ENCODE peak calls at places on chromosomes 5 and 9, in eight cellular contexts. Y is AG04450; B is endodermal cell; C is AG09319; N is EL; I is GM12865; P is NCI-H524; T is stimulated activated CD8-positive, alpha-beta memory T cell treated with anti-CD3 and anti-CD28 coated beads, Interleukin-2, amount 100 ng/mL, for 48 hours. M is an unnamed sample.

GRCh38 chr5:138466058-138466899 is 1.0 kb downstream of the EGR1 start:
- DNase-seq in Y (peak), B (no peak), C (peak), N (peak), I (peak), P (peak), T (no peak), M (peak)

GRCh38 chr5:20949636-20950035 is 961.6 kb upstream of the CDH18 start:
- DNase-seq in Y (no peak), B (no peak), C (no peak), N (no peak), I (no peak), P (no peak), T (no peak), M (no peak)

GRCh38 chr5:157336423-157336744 is 70.5 kb downstream of the CYFIP2 start:
- DNase-seq in Y (no peak), B (no peak), C (no peak), N (no peak), I (no peak), P (no peak), T (no peak), M (peak)

GRCh38 chr5:172956936-172957335 is 2.3 kb upstream of the RPL26L1 start:
- DNase-seq in Y (no peak), B (no peak), C (no peak), N (peak), I (no peak), P (no peak), T (no peak), M (no peak)

GRCh38 chr9:123263227-123263626 is 5.2 kb downstream of the STRBP start:
- DNase-seq in Y (no peak), B (no peak), C (no peak), N (no peak), I (no peak), P (no peak), T (no peak), M (no peak)

GRCh38 chr5:166625210-166625865 is 1666.1 kb upstream of the WWC1 start:
- DNase-seq in Y (no peak), B (no peak), C (no peak), N (no peak), I (no peak), P (no peak), T (no peak), M (peak)

GRCh38 chr5:38831909-38832308 is 13.9 kb upstream of the OSMR start:
- DNase-seq in Y (no peak), B (peak), C (no peak), N (peak), I (peak), P (peak), T (no peak), M (peak)

GRCh38 chr5:15943487-15943886 is 236.1 kb downstream of the MARCHF11 start:
- DNase-seq in Y (no peak), B (no peak), C (no peak), N (peak), I (no peak), P (no peak), T (no peak), M (no peak)

GRCh38 chr9:19101203-19101602 is 1.5 kb downstream of the HAUS6 start:
- DNase-seq in Y (no peak), B (no peak), C (no peak), N (no peak), I (no peak), P (no peak), T (no peak), M (no peak)

GRCh38 chr5:122500245-122501086 is 188.4 kb downstream of the SNCAIP start:
- DNase-seq in Y (peak), B (peak), C (no peak), N (peak), I (peak), P (peak), T (no peak), M (peak)

GRCh38 chr9:133497443-133497842 is 18.5 kb upstream of the SLC2A6 start:
- DNase-seq in Y (no peak), B (no peak), C (no peak), N (no peak), I (no peak), P (no peak), T (no peak), M (no peak)

GRCh38 chr9:135555203-135555602 is 6.4 kb upstream of the PAEP start:
- DNase-seq in Y (no peak), B (no peak), C (no peak), N (no peak), I (no peak), P (no peak), T (no peak), M (no peak)

GRCh38 chr9:6383551-6384225 is 29.3 kb upstream of the UHRF2 start:
- DNase-seq in Y (peak), B (no peak), C (peak), N (peak), I (no peak), P (no peak), T (no peak), M (no peak)

GRCh38 chr5:38420691-38421395 is 135.6 kb downstream of the LIFR start:
- DNase-seq in Y (peak), B (peak), C (no peak), N (peak), I (peak), P (peak), T (no peak), M (peak)

GRCh38 chr5:122965111-122965510 is 71.4 kb downstream of the PPIC start:
- DNase-seq in Y (no peak), B (no peak), C (no peak), N (no peak), I (no peak), P (peak), T (no peak), M (no peak)

GRCh38 chr5:13692172-13692571 is 252.3 kb downstream of the DNAH5 start:
- DNase-seq in Y (no peak), B (no peak), C (no peak), N (no peak), I (no peak), P (no peak), T (no peak), M (no peak)

GRCh38 chr5:13910227-13910626 is 34.3 kb downstream of the DNAH5 start:
- DNase-seq in Y (no peak), B (no peak), C (no peak), N (no peak), I (no peak), P (no peak), T (no peak), M (no peak)

GRCh38 chr5:174601937-174602336 is 122.4 kb upstream of the MSX2 start:
- DNase-seq in Y (no peak), B (no peak), C (no peak), N (peak), I (no peak), P (no peak), T (no peak), M (no peak)

GRCh38 chr5:144467795-144468194 is 297.1 kb downstream of the KCTD16 start:
- DNase-seq in Y (peak), B (peak), C (no peak), N (peak), I (no peak), P (peak), T (no peak), M (peak)

GRCh38 chr9:83986765-83987401 is 6.3 kb downstream of the RMI1 start:
- DNase-seq in Y (no peak), B (no peak), C (no peak), N (peak), I (no peak), P (no peak), T (no peak), M (no peak)

GRCh38 chr9:34684145-34684544 is 6.9 kb downstream of the CCL19 start:
- DNase-seq in Y (no peak), B (no peak), C (no peak), N (no peak), I (peak), P (no peak), T (no peak), M (no peak)

GRCh38 chr9:137224850-137225694 is at the start of gene CYSRT1:
- DNase-seq in Y (no peak), B (no peak), C (no peak), N (no peak), I (no peak), P (no peak), T (no peak), M (no peak)

GRCh38 chr5:177299711-177300110 is 3.8 kb downstream of the RAB24 start:
- DNase-seq in Y (no peak), B (no peak), C (no peak), N (no peak), I (no peak), P (no peak), T (no peak), M (no peak)

GRCh38 chr5:75465480-75465879 is 45.9 kb downstream of the CERT1 start:
- DNase-seq in Y (no peak), B (no peak), C (no peak), N (no peak), I (no peak), P (no peak), T (no peak), M (no peak)

GRCh38 chr5:135041726-135042125 is 7.7 kb upstream of the PITX1 start:
- DNase-seq in Y (no peak), B (no peak), C (no peak), N (no peak), I (no peak), P (no peak), T (no peak), M (no peak)

GRCh38 chr9:98226516-98226915 is 28.9 kb downstream of the TBC1D2 start:
- DNase-seq in Y (no peak), B (no peak), C (peak), N (no peak), I (no peak), P (no peak), T (no peak), M (no peak)

GRCh38 chr5:145218982-145219381 is 616.2 kb downstream of the PRELID2 start:
- DNase-seq in Y (no peak), B (no peak), C (no peak), N (no peak), I (no peak), P (no peak), T (no peak), M (no peak)

GRCh38 chr9:129696803-129697110 is 31.3 kb downstream of the PRRX2 start:
- DNase-seq in Y (no peak), B (no peak), C (no peak), N (no peak), I (no peak), P (no peak), T (no peak), M (no peak)